ENCODE peak calls at places on chromosomes 11 and 22, in seven cellular contexts. P is stomach, V is A549, S is spleen, C is body of pancreas, X is GM12878, W is heart left ventricle. K is an unnamed sample.

GRCh38 chr11:32333335-32333991 is 101.9 kb downstream of the WT1 start:
- DNase-seq in C (peak), W (peak), P (peak), S (peak), V (peak), X (no peak), K (peak)

GRCh38 chr11:120940297-120940847 is 83.5 kb upstream of the TBCEL start:
- DNase-seq in S (no peak), X (no peak), C (no peak), P (no peak), V (no peak), W (no peak), K (no peak)

GRCh38 chr22:45064313-45065268 is 54.8 kb upstream of the PHF21B start:
- DNase-seq in W (no peak), V (no peak), C (no peak), S (no peak), X (peak), P (no peak), K (no peak)

GRCh38 chr11:100556781-100557180 is 130.3 kb upstream of the ARHGAP42 start:
- DNase-seq in X (no peak), W (no peak), V (no peak), C (no peak), S (no peak), P (no peak), K (no peak)

GRCh38 chr22:34841911-34842310 is 224.0 kb upstream of the ISX start:
- DNase-seq in S (no peak), X (no peak), P (no peak), V (no peak), W (no peak), C (no peak), K (no peak)

GRCh38 chr22:50186181-50186731 is 543 bp downstream of the TRABD start:
- DNase-seq in W (no peak), P (no peak), V (no peak), C (no peak), S (peak), X (no peak), K (no peak)

GRCh38 chr11:112318661-112319060 is 58.0 kb upstream of the PLET1 start:
- DNase-seq in S (no peak), X (no peak), P (no peak), V (no peak), C (no peak), W (no peak), K (no peak)

GRCh38 chr22:17867160-17867785 is 93.0 kb upstream of the BID start:
- DNase-seq in V (no peak), C (no peak), S (no peak), X (no peak), P (no peak), W (peak), K (peak)

GRCh38 chr11:123238297-123238696 is 43.2 kb upstream of the CLMP start:
- DNase-seq in C (peak), P (no peak), W (peak), X (no peak), S (no peak), V (no peak), K (no peak)

GRCh38 chr22:37801946-37802309 is 5.8 kb upstream of the GCAT start:
- DNase-seq in S (no peak), W (no peak), X (no peak), P (no peak), C (peak), V (peak), K (no peak)

GRCh38 chr11:10654211-10655150 is 39.1 kb downstream of the IRAG1 start:
- DNase-seq in C (peak), V (peak), P (no peak), S (no peak), W (no peak), X (peak), K (no peak)

GRCh38 chr11:10658621-10659338 is 34.8 kb downstream of the IRAG1 start:
- DNase-seq in C (no peak), S (no peak), V (no peak), X (no peak), P (no peak), W (no peak), K (no peak)

GRCh38 chr11:10657308-10658271 is 36.0 kb downstream of the IRAG1 start:
- DNase-seq in C (no peak), W (peak), P (no peak), X (peak), V (peak), S (no peak), K (no peak)

GRCh38 chr11:10655227-10655626 is 38.3 kb downstream of the IRAG1 start:
- DNase-seq in W (no peak), S (no peak), C (no peak), V (no peak), X (no peak), P (no peak), K (no peak)

GRCh38 chr11:10655931-10656576 is 37.5 kb downstream of the IRAG1 start:
- DNase-seq in X (no peak), C (no peak), W (no peak), P (no peak), V (no peak), S (no peak), K (no peak)
- TF ChIP-seq POLR2A in X (no peak), C (no peak), W (no peak), P (no peak), V (no peak), S (no peak), K (no peak)

GRCh38 chr22:39520054-39520873 is at the start of gene ATF4:
- DNase-seq in X (peak), P (peak), S (peak), V (peak), W (peak), C (peak), K (peak)

GRCh38 chr22:39518996-39519680 is 1.2 kb upstream of the ATF4 start:
- DNase-seq in W (no peak), X (no peak), C (no peak), S (no peak), P (no peak), V (no peak), K (no peak)

GRCh38 chr22:39517470-39517869 is 2.9 kb upstream of the ATF4 start:
- DNase-seq in V (no peak), W (no peak), P (no peak), X (no peak), C (no peak), S (no peak), K (no peak)

GRCh38 chr22:39519681-39520053 is 695 bp upstream of the ATF4 start:
- DNase-seq in C (peak), S (no peak), V (peak), P (peak), X (no peak), W (peak), K (peak)

GRCh38 chr22:39518124-39518786 is 2.1 kb upstream of the ATF4 start:
- DNase-seq in C (no peak), W (no peak), S (no peak), V (no peak), X (no peak), P (no peak), K (no peak)
- H3K4me3 ChIP-seq in C (no peak), W (no peak), S (no peak), V (no peak), X (peak), P (no peak), K (no peak)

GRCh38 chr11:64842851-64843841 is 1.3 kb downstream of the CDC42BPG start:
- DNase-seq in S (peak), W (peak), V (peak), C (peak), X (no peak), P (peak), K (no peak)
- TF ChIP-seq POLR2A in S (no peak), W (no peak), V (no peak), C (no peak), X (no peak), P (no peak), K (no peak)

GRCh38 chr11:45660717-45661416 is 4.6 kb downstream of the CHST1 start:
- DNase-seq in P (no peak), C (no peak), X (no peak), W (no peak), S (peak), V (no peak), K (no peak)

GRCh38 chr11:45659818-45660160 is 5.6 kb downstream of the CHST1 start:
- DNase-seq in V (no peak), S (no peak), X (no peak), W (no peak), C (no peak), P (no peak), K (no peak)

GRCh38 chr11:45662665-45663485 is 2.5 kb downstream of the CHST1 start:
- DNase-seq in V (peak), X (no peak), S (peak), C (peak), W (no peak), P (no peak), K (no peak)

GRCh38 chr11:45662096-45662664 is 3.2 kb downstream of the CHST1 start:
- DNase-seq in X (no peak), W (no peak), P (no peak), C (no peak), V (no peak), S (peak), K (no peak)

GRCh38 chr11:45661417-45662055 is 3.9 kb downstream of the CHST1 start:
- DNase-seq in C (no peak), W (no peak), V (no peak), X (no peak), P (no peak), S (peak), K (no peak)
- H3K4me3 ChIP-seq in C (no peak), W (no peak), V (no peak), X (no peak), P (no peak), S (no peak), K (no peak)

GRCh38 chr11:18383388-18384156 is 10.8 kb upstream of the LDHA start:
- DNase-seq in C (peak), S (peak), X (peak), P (peak), W (peak), V (peak), K (peak)
- TF ChIP-seq POLR2A in C (no peak), S (no peak), X (peak), P (no peak), W (no peak), V (no peak), K (no peak)

GRCh38 chr11:1574256-1575242 is 2.5 kb upstream of the DUSP8 start:
- DNase-seq in S (peak), P (peak), C (peak), W (peak), X (no peak), V (peak), K (peak)

GRCh38 chr11:1573077-1573846 is 1.2 kb upstream of the DUSP8 start:
- DNase-seq in P (peak), V (peak), X (no peak), S (no peak), W (no peak), C (peak), K (no peak)

GRCh38 chr11:1571760-1572199 is 291 bp downstream of the DUSP8 start:
- DNase-seq in P (no peak), X (no peak), S (peak), V (no peak), C (no peak), W (no peak), K (no peak)

GRCh38 chr11:1572200-1573076 is at the start of gene DUSP8:
- DNase-seq in C (peak), W (peak), S (peak), P (peak), X (no peak), V (peak), K (peak)

GRCh38 chr11:1573847-1574255 is 1.8 kb upstream of the DUSP8 start:
- DNase-seq in C (peak), W (no peak), X (no peak), P (peak), V (peak), S (no peak), K (peak)
- H3K4me3 ChIP-seq in C (peak), W (peak), X (no peak), P (peak), V (peak), S (peak), K (no peak)

GRCh38 chr11:114244995-114245394 is 51.2 kb upstream of the NNMT start:
- DNase-seq in C (no peak), W (no peak), X (no peak), V (no peak), S (peak), P (no peak), K (no peak)

GRCh38 chr11:114247070-114247789 is 49.0 kb upstream of the NNMT start:
- DNase-seq in W (no peak), S (no peak), X (no peak), V (no peak), P (no peak), C (no peak), K (no peak)

GRCh38 chr11:114243461-114244372 is 52.5 kb upstream of the NNMT start:
- DNase-seq in P (no peak), S (no peak), C (no peak), W (peak), V (no peak), X (no peak), K (no peak)

GRCh38 chr11:114250180-114250579 is 46.0 kb upstream of the NNMT start:
- DNase-seq in X (no peak), V (no peak), C (no peak), W (no peak), P (no peak), S (no peak), K (no peak)

GRCh38 chr11:114246321-114247069 is 49.7 kb upstream of the NNMT start:
- DNase-seq in P (no peak), S (no peak), X (no peak), C (no peak), W (no peak), V (no peak), K (no peak)
- TF ChIP-seq POLR2A in P (no peak), S (no peak), X (no peak), C (no peak), W (no peak), V (no peak), K (no peak)

GRCh38 chr11:3959015-3959917 is 103.8 kb downstream of the STIM1 start:
- DNase-seq in C (no peak), W (no peak), V (peak), S (no peak), X (no peak), P (no peak), K (no peak)
- H3K4me3 ChIP-seq in C (no peak), W (no peak), V (peak), S (no peak), X (no peak), P (no peak), K (no peak)

K was measured in uterus.